ENCODE peak calls at places on chromosomes 6 and 20, in six cellular contexts. One of them, this sample, is unnamed.
A peak's percentile ranks its signal among the peaks of the same experiment; 100 is the strongest.

GRCh38 chr20:34516874-34517542 is 786 bp downstream of the DYNLRB1 start:
- DNase-seq in GM10248: peak; percentile 54
- DNase-seq in EL: no peak
- DNase-seq in NCI-H1694 treated with DMSO at 0.1 percent for 48 hours: peak; percentile 29
- DNase-seq in transverse colon: peak; percentile 29
- DNase-seq in psoas muscle: no peak
- DNase-seq in this sample: no peak

GRCh38 chr20:5844063-5844681 is 94.0 kb downstream of the SHLD1 start:
- DNase-seq in psoas muscle: no peak
- DNase-seq in EL: peak; percentile 44
- DNase-seq in transverse colon: no peak
- DNase-seq in GM10248: peak; percentile 54
- DNase-seq in NCI-H1694 treated with DMSO at 0.1 percent for 48 hours: peak; percentile 13
- DNase-seq in this sample: no peak

GRCh38 chr6:130743175-130743574 is 84.0 kb upstream of the SMLR1 start:
- DNase-seq in NCI-H1694 treated with DMSO at 0.1 percent for 48 hours: no peak
- DNase-seq in GM10248: no peak
- DNase-seq in psoas muscle: no peak
- DNase-seq in EL: no peak
- DNase-seq in transverse colon: no peak
- DNase-seq in this sample: no peak

GRCh38 chr6:33036512-33036911 is 27.1 kb upstream of the HLA-DOA start:
- DNase-seq in GM10248: no peak
- DNase-seq in NCI-H1694 treated with DMSO at 0.1 percent for 48 hours: no peak
- DNase-seq in EL: no peak
- DNase-seq in transverse colon: no peak
- DNase-seq in psoas muscle: no peak
- DNase-seq in this sample: no peak

GRCh38 chr6:80638222-80639055 is 532.0 kb downstream of the BCKDHB start:
- DNase-seq in EL: peak; percentile 95
- DNase-seq in transverse colon: peak; percentile 8
- DNase-seq in psoas muscle: peak; percentile 13
- DNase-seq in NCI-H1694 treated with DMSO at 0.1 percent for 48 hours: no peak
- DNase-seq in GM10248: no peak
- DNase-seq in this sample: peak; percentile 4

GRCh38 chr6:11851405-11851804 is 72.8 kb upstream of the ADTRP start:
- DNase-seq in EL: peak; percentile 89
- DNase-seq in GM10248: no peak
- DNase-seq in NCI-H1694 treated with DMSO at 0.1 percent for 48 hours: no peak
- DNase-seq in psoas muscle: peak; percentile 20
- DNase-seq in transverse colon: no peak
- DNase-seq in this sample: no peak

GRCh38 chr6:24410622-24411021 is 7.9 kb downstream of the MRS2 start:
- DNase-seq in transverse colon: no peak
- DNase-seq in GM10248: no peak
- DNase-seq in EL: no peak
- DNase-seq in NCI-H1694 treated with DMSO at 0.1 percent for 48 hours: no peak
- DNase-seq in psoas muscle: no peak
- DNase-seq in this sample: no peak

GRCh38 chr6:42406296-42407280 is 45.1 kb downstream of the TRERF1 start:
- DNase-seq in transverse colon: no peak
- DNase-seq in psoas muscle: no peak
- DNase-seq in NCI-H1694 treated with DMSO at 0.1 percent for 48 hours: no peak
- DNase-seq in GM10248: no peak
- DNase-seq in EL: peak; percentile 19
- DNase-seq in this sample: no peak

GRCh38 chr6:159463440-159463839 is 229.6 kb downstream of the SOD2 start:
- DNase-seq in EL: no peak
- DNase-seq in NCI-H1694 treated with DMSO at 0.1 percent for 48 hours: no peak
- DNase-seq in GM10248: no peak
- DNase-seq in psoas muscle: no peak
- DNase-seq in transverse colon: no peak
- DNase-seq in this sample: no peak